ENCODE peak calls at places on chromosomes 6 and 20, in nine cellular contexts. W is fibroblast of mammary gland; P is progenitor cell of endocrine pancreas; A is central memory CD4-positive, alpha-beta T cell; U is T-helper 1 cell; V is RPMI8226; D is RWPE2; I is neural crest cell; O is GM12865. B is an unnamed sample.
A peak's percentile ranks its signal among the peaks of the same experiment; 100 is the strongest.

GRCh38 chr20:36950432-36951197 is 893 bp downstream of the SAMHD1 start:
- DNase-seq in O (peak; percentile 48), A (peak; percentile 54), D (peak; percentile 80), W (peak; percentile 49), I (peak; percentile 14), P (no peak), V (peak; percentile 37), U (peak; percentile 15), B (peak; percentile 45)

GRCh38 chr20:38680492-38681118 is 43.7 kb upstream of the SLC32A1 start:
- DNase-seq in O (peak; percentile 38), D (peak; percentile 23), P (peak; percentile 62), V (peak; percentile 61), W (peak; percentile 29), I (peak; percentile 61), U (no peak), A (no peak), B (peak; percentile 29)

GRCh38 chr20:33675127-33675954 is 1.1 kb upstream of the NECAB3 start:
- DNase-seq in U (no peak), W (peak; percentile 54), P (no peak), D (peak; percentile 62), A (no peak), I (no peak), V (no peak), O (no peak), B (no peak)

GRCh38 chr6:148530976-148531375 is 188.3 kb downstream of the SASH1 start:
- DNase-seq in A (no peak), W (no peak), U (no peak), O (no peak), V (no peak), P (no peak), I (no peak), D (no peak), B (no peak)

GRCh38 chr20:42836339-42836738 is 353.4 kb downstream of the PTPRT start:
- DNase-seq in U (no peak), W (no peak), O (no peak), P (no peak), V (no peak), D (no peak), A (no peak), I (no peak), B (no peak)

GRCh38 chr6:82182756-82183155 is 64.8 kb downstream of the IBTK start:
- DNase-seq in O (peak; percentile 9), V (no peak), U (no peak), I (no peak), D (no peak), W (peak; percentile 64), P (no peak), A (no peak), B (no peak)

GRCh38 chr20:36312724-36313441 is 6.7 kb downstream of the DLGAP4 start:
- DNase-seq in A (no peak), V (no peak), D (peak; percentile 77), U (no peak), P (no peak), I (no peak), W (no peak), O (no peak), B (no peak)

GRCh38 chr20:48733296-48733790 is 94.5 kb downstream of the PREX1 start:
- DNase-seq in O (no peak), P (no peak), W (no peak), I (no peak), D (no peak), A (no peak), V (no peak), U (no peak), B (peak; percentile 11)

GRCh38 chr6:76682842-76683241 is 610.4 kb upstream of the IMPG1 start:
- DNase-seq in V (peak; percentile 10), A (no peak), U (no peak), D (no peak), P (no peak), W (peak; percentile 23), O (peak; percentile 6), I (no peak), B (peak; percentile 0)

GRCh38 chr6:159100011-159100788 is 55.4 kb upstream of the TAGAP start:
- DNase-seq in I (no peak), W (no peak), V (no peak), A (no peak), O (no peak), U (no peak), P (no peak), D (no peak), B (no peak)

GRCh38 chr6:75503291-75503690 is 9.7 kb upstream of the FILIP1 start:
- DNase-seq in P (no peak), I (no peak), U (no peak), O (no peak), V (no peak), D (no peak), A (no peak), W (peak; percentile 15), B (no peak)

GRCh38 chr6:14288910-14289309 is 171.3 kb downstream of the CD83 start:
- DNase-seq in O (no peak), A (no peak), D (no peak), U (no peak), I (no peak), W (peak; percentile 19), V (no peak), P (no peak), B (no peak)

GRCh38 chr6:148869589-148869988 is 122.8 kb downstream of the UST start:
- DNase-seq in W (peak; percentile 99), O (no peak), A (no peak), I (no peak), V (no peak), P (no peak), U (no peak), D (peak; percentile 82), B (no peak)

GRCh38 chr6:76885861-76886301 is 577.4 kb downstream of the HTR1B start:
- DNase-seq in O (no peak), P (no peak), D (no peak), I (no peak), U (no peak), V (no peak), A (no peak), W (peak; percentile 83), B (no peak)

GRCh38 chr20:62337558-62338293 is 29.4 kb downstream of the LAMA5 start:
- DNase-seq in D (peak; percentile 86), W (no peak), P (no peak), O (peak; percentile 80), U (no peak), I (no peak), A (no peak), V (peak; percentile 93), B (no peak)

GRCh38 chr6:160106701-160107100 is 14.9 kb upstream of the SLC22A1 start:
- DNase-seq in D (no peak), O (no peak), U (no peak), V (no peak), W (no peak), P (no peak), I (no peak), A (no peak), B (no peak)

GRCh38 chr20:8718214-8718613 is 350.7 kb upstream of the PLCB4 start:
- DNase-seq in O (no peak), A (no peak), I (no peak), U (no peak), W (peak; percentile 4), D (no peak), V (no peak), P (no peak), B (no peak)

GRCh38 chr20:4606046-4606445 is 115.7 kb upstream of the PRND start:
- DNase-seq in U (no peak), A (no peak), O (no peak), W (no peak), V (no peak), I (no peak), P (no peak), D (no peak), B (no peak)

GRCh38 chr6:90846824-90847223 is 260.0 kb upstream of the MAP3K7 start:
- DNase-seq in V (no peak), W (no peak), A (no peak), U (no peak), O (no peak), D (no peak), I (no peak), P (no peak), B (no peak)

GRCh38 chr6:162726997-162727346 is 594 bp downstream of the PRKN start:
- DNase-seq in O (no peak), V (peak; percentile 16), D (no peak), A (peak; percentile 10), U (no peak), I (no peak), P (no peak), W (no peak), B (no peak)

B was measured in erythroblast.